ENCODE peak calls at places on chromosome 2, in five cellular contexts. I is AG04450, X is left ventricle myocardium inferior, Y is heart right ventricle, O is esophagus squamous epithelium. K is an unnamed sample.

GRCh38 chr2:121018136-121019057 is 266.6 kb downstream of the TFCP2L1 start:
- DNase-seq in I (no peak), X (peak; percentile 25), Y (peak; percentile 36), O (no peak), K (no peak)

GRCh38 chr2:69731575-69731974 is 10.4 kb upstream of the ANXA4 start:
- DNase-seq in I (no peak), X (no peak), Y (no peak), O (no peak), K (no peak)

GRCh38 chr2:27085062-27085669 is 1.4 kb upstream of the KHK start:
- DNase-seq in I (no peak), X (no peak), Y (no peak), O (no peak), K (no peak)

GRCh38 chr2:102064679-102065674 is 73.2 kb downstream of the IL1R2 start:
- DNase-seq in I (no peak), X (no peak), Y (no peak), O (no peak), K (no peak)

GRCh38 chr2:170798996-170799395 is 17.7 kb upstream of the GAD1 start:
- DNase-seq in I (no peak), X (no peak), Y (no peak), O (no peak), K (no peak)

GRCh38 chr2:226934546-226935243 is 98.8 kb downstream of the RHBDD1 start:
- DNase-seq in I (no peak), X (no peak), Y (no peak), O (no peak), K (no peak)

GRCh38 chr2:200408428-200409311 is 101.2 kb downstream of the KCTD18 start:
- DNase-seq in I (peak; percentile 82), X (no peak), Y (no peak), O (no peak), K (no peak)

GRCh38 chr2:66534461-66534860 is 99.5 kb downstream of the MEIS1 start:
- DNase-seq in I (no peak), X (no peak), Y (no peak), O (no peak), K (no peak)

GRCh38 chr2:231884438-231885140 is 41.6 kb downstream of the NPPC start:
- DNase-seq in I (no peak), X (no peak), Y (no peak), O (no peak), K (no peak)

DNA sequence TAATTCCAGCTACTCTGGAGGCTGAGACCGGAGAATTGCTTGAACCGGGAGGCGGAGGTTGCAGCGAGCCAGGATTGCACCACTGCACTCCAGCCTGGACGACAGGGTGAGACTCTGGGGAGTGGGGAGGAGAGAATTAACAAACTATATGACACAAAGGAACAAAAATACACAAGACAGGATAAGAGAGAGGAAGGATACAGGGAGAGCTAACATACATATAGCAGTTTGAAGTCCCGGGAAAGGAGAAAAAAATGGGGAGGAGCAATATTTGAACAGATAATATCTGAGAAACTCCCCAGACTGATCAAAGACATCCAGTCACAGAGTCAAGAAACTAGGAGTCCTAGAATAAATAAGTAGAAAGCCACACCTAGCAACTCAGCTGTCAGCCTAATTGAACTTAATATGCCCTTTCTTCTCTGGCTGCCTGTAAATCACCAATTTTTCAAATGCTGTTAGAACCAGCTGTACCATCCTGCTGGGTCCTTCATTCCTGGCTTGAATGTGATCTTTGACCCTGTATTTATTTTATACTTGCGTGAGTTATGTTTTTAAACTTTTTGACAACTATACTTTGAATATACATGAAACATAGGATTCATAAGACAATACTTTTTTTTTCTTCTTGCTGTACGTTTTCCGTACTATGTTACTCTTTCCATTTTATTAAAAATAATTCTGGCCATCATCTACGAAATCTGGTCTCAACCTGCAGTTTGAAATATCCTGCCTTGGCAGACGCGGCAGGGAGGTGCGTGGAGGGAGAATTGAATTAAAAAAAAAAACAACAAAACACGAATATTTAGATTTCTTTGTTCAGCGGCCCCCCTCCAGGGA is 876 bp upstream of the CYP27A1 start:
- DNase-seq in I (no peak), X (no peak), Y (peak; percentile 16), O (no peak), K (no peak)
- H3K4me3 ChIP-seq in I (peak overlapping the region; percentile 68), X (peak overlapping the region; percentile 80), Y (peak overlapping the region; percentile 82), O (peak overlapping the region; percentile 69), K (peak overlapping the region; percentile 89)

GRCh38 chr2:106581755-106582430 is 94.7 kb downstream of the CD8B2 start:
- DNase-seq in I (no peak), X (peak; percentile 45), Y (peak; percentile 51), O (no peak), K (no peak)
- TF ChIP-seq CTCF in I (peak; percentile 43), X (no peak), Y (no peak), O (peak; percentile 31), K (no peak)

GRCh38 chr2:95307878-95308277 is 10.7 kb downstream of the KCNIP3 start:
- DNase-seq in I (no peak), X (no peak), Y (no peak), O (no peak), K (no peak)
- H3K27ac ChIP-seq in I (no peak overlapping the region), X (no peak overlapping the region), Y (no peak overlapping the region), O (no peak overlapping the region), K (no peak overlapping the region)

GRCh38 chr2:144511945-144512344 is 8.0 kb downstream of the ZEB2 start:
- DNase-seq in I (no peak), X (no peak), Y (no peak), O (no peak), K (no peak)

GRCh38 chr2:144513388-144514100 is 6.4 kb downstream of the ZEB2 start:
- DNase-seq in I (no peak), X (no peak), Y (peak; percentile 25), O (no peak), K (no peak)

GRCh38 chr2:144514731-144515424 is 5.0 kb downstream of the ZEB2 start:
- DNase-seq in I (no peak), X (no peak), Y (peak; percentile 31), O (no peak), K (no peak)

GRCh38 chr2:144511222-144511855 is 8.6 kb downstream of the ZEB2 start:
- DNase-seq in I (no peak), X (no peak), Y (no peak), O (no peak), K (no peak)

GRCh38 chr2:144512421-144513272 is 7.3 kb downstream of the ZEB2 start:
- DNase-seq in I (no peak), X (no peak), Y (no peak), O (no peak), K (no peak)
- H3K4me3 ChIP-seq in I (peak overlapping the region; percentile 52), X (peak overlapping the region; percentile 85), Y (peak overlapping the region; percentile 79), O (peak overlapping the region; percentile 67), K (peak overlapping the region; percentile 78)

DNA sequence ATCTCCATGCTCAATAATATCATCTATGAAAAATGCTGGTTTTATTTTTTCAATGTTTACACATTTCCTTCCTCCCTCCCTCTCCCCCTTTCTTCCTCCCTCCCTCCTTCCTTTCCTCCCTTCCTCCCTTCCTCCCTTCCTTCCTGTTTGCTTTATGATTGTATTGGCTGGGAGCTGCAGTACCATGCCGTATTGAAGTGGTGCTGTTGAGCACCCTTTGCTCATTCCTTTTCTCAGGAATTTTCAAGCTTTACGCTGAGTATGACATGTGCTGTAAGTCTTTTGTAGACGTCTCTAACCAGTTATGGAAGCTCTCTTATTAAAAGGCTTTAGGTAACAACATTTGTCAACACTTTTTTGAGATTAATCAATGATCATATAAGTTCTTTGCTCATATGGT is 100.4 kb downstream of the SNTG2 start:
- DNase-seq in I (no peak), X (no peak), Y (no peak), O (no peak), K (no peak)
- TF ChIP-seq CTCF in I (peak; percentile 52), X (no peak), Y (no peak), O (no peak), K (no peak)

DNA sequence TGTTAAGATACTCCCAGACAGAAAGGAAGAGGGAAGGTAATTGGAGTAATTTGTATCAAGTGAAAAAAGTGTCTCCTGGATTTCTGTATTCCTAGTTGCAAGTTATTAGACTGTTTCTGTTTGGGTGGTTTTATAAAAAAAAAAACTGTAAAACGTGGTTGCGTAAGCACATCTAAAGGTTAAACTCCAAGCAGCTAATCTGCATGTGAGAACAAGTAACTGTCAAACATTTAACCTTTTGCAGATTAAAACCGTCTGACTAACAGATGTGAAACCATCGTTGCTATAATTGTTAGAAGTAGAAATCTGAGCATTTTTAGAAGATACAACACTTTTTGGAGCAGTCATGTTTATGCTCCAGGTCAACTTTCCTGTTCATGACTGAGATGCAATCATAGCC is 72.3 kb downstream of the AFF3 start:
- DNase-seq in I (no peak), X (no peak), Y (no peak), O (no peak), K (no peak)
- H3K27ac ChIP-seq in I (no peak overlapping the region), X (no peak overlapping the region), Y (no peak overlapping the region), O (no peak overlapping the region), K (no peak overlapping the region)

GRCh38 chr2:148507970-148508369 is 136.6 kb upstream of the EPC2 start:
- DNase-seq in I (no peak), X (no peak), Y (no peak), O (no peak), K (no peak)

GRCh38 chr2:148509703-148510036 is 134.9 kb upstream of the EPC2 start:
- DNase-seq in I (no peak), X (no peak), Y (no peak), O (no peak), K (no peak)

GRCh38 chr2:148511883-148512282 is 132.7 kb upstream of the EPC2 start:
- DNase-seq in I (no peak), X (no peak), Y (no peak), O (no peak), K (no peak)

GRCh38 chr2:148513425-148513824 is 131.1 kb upstream of the EPC2 start:
- DNase-seq in I (no peak), X (no peak), Y (no peak), O (no peak), K (no peak)

DNA sequence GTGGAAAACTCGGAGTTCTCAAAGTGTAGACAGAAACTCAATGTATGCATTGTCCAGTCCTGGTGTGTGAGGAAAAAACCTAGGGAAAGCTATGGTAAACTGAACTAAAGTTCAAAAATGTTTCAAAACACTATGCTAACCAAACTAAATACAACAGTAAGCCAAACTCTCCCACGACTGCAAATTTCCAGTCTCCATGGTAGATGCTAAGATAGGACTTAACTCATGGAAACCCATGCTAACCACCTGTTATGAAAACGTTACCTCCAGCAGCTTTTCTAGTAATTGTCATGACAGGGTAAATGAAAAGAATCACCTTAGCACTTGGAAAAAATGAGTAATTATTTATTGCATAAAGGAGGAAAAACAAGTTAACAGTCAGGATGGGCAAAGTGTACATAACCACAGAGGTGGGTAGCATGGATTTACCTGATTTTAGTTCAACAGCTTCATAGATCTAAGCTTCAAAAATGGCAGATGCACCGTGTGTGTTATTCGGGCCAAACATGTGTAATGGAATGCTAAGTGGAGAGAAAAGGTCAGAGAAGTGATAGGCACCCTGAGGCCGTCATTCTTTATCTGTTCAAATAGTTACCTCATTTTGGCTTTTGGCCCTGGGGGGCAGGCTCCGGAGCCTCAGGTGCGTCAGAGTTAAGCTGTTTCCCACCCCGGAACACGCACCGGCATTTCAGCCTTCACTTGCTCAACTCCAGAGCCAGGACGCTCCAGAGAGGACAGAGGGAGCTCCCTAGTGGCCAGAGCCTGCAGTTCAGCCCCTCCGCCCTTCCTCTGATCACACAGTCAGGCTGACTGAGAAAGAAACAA is 135.5 kb upstream of the EPC2 start:
- DNase-seq in I (peak; percentile 55), X (peak; percentile 80), Y (peak; percentile 79), O (peak; percentile 32), K (peak; percentile 90)
- H3K4me3 ChIP-seq in I (peak overlapping the region; percentile 11), X (peak overlapping the region; percentile 55), Y (peak overlapping the region; percentile 42), O (peak overlapping the region; percentile 31), K (peak overlapping the region; percentile 65)

DNA sequence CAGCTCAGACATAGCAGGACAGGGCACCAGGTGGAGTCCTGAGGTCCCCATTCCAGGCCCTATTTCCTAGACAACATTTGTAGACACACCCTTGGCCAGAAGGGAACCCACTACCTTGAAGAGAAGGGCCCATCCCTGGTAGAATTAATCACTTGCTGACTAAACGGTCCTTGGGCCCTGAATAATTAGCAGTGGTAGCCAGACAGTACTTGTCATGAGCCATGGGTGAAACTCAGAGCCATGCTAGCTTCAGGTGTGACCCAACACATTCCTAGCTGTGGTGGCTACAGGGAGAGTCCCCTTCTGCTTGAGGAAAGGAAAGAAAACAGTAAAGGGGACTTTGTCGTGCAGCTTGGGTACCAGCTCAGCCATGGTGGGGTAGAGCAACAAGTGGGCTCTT is 28.4 kb upstream of the ACTR2 start:
- DNase-seq in I (no peak), X (no peak), Y (no peak), O (no peak), K (no peak)
- TF ChIP-seq CTCF in I (no peak), X (no peak), Y (no peak), O (no peak), K (no peak)

K was measured in coronary artery.